ENCODE peak calls at places on chromosomes 2 and 18, in four cellular contexts. Q, C, R and P are unnamed samples.
A peak's percentile ranks its signal among the peaks of the same experiment; 100 is the strongest.

GRCh38 chr2:100260712-100261620 is 61.3 kb downstream of the LONRF2 start:
- DNase-seq in Q (peak; percentile 85), C (peak; percentile 36), R (peak; percentile 56), P (peak; percentile 81)

GRCh38 chr2:127506502-127506901 is 19.8 kb downstream of the IWS1 start:
- DNase-seq in C (no peak), R (no peak), Q (no peak), P (no peak)

GRCh38 chr2:1591978-1592907 is 152.1 kb downstream of the PXDN start:
- DNase-seq in R (no peak), C (peak; percentile 41), Q (peak; percentile 77), P (peak; percentile 13)

GRCh38 chr2:177721815-177722552 is 329.4 kb downstream of the AGPS start:
- DNase-seq in R (no peak), C (no peak), Q (no peak), P (no peak)

GRCh38 chr2:128280901-128281321 is 37.8 kb downstream of the HS6ST1 start:
- DNase-seq in C (no peak), R (no peak), Q (no peak), P (no peak)

GRCh38 chr2:151032741-151033152 is 228.9 kb downstream of the RBM43 start:
- DNase-seq in C (no peak), R (no peak), Q (peak; percentile 100), P (no peak)

GRCh38 chr2:53970095-53970897 is 497 bp downstream of the PSME4 start:
- DNase-seq in Q (peak; percentile 37), C (no peak), R (peak; percentile 43), P (peak; percentile 45)

GRCh38 chr2:169819106-169819505 is 5.6 kb downstream of the METTL5 start:
- DNase-seq in C (no peak), R (no peak), Q (peak; percentile 55), P (no peak)

GRCh38 chr18:42706618-42707017 is 408.9 kb downstream of the RIT2 start:
- DNase-seq in C (no peak), R (no peak), Q (no peak), P (no peak)

GRCh38 chr18:37261246-37261927 is 304.2 kb downstream of the CELF4 start:
- DNase-seq in Q (no peak), C (no peak), R (no peak), P (no peak)

GRCh38 chr18:8319798-8320477 is 289.3 kb upstream of the RAB12 start:
- DNase-seq in R (no peak), Q (peak; percentile 78), C (no peak), P (no peak)

GRCh38 chr2:98577313-98577712 is 31.0 kb downstream of the COA5 start:
- DNase-seq in R (no peak), Q (no peak), C (no peak), P (no peak)

GRCh38 chr2:160581448-160581847 is 87.8 kb upstream of the RBMS1 start:
- DNase-seq in R (no peak), C (no peak), Q (no peak), P (no peak)

GRCh38 chr2:19649107-19649506 is 252.7 kb downstream of the TTC32 start:
- DNase-seq in Q (peak; percentile 38), R (no peak), C (no peak), P (no peak)

GRCh38 chr18:24006731-24007308 is 7.7 kb upstream of the TTC39C start:
- DNase-seq in R (no peak), Q (peak; percentile 73), C (no peak), P (no peak)

GRCh38 chr18:7871560-7872456 is 304.7 kb downstream of the PTPRM start:
- DNase-seq in C (no peak), R (peak; percentile 49), Q (peak; percentile 17), P (no peak)

GRCh38 chr2:44233450-44234128 is 41.7 kb upstream of the SLC3A1 start:
- DNase-seq in R (no peak), Q (peak; percentile 85), C (no peak), P (no peak)

GRCh38 chr2:201255468-201255867 is 4.9 kb upstream of the CASP8 start:
- DNase-seq in C (no peak), Q (no peak), R (no peak), P (no peak)

GRCh38 chr2:118169359-118170005 is 81.2 kb downstream of the INSIG2 start:
- DNase-seq in C (no peak), Q (no peak), R (peak; percentile 51), P (no peak)

GRCh38 chr2:217995741-217996141 is 7.1 kb downstream of the TNS1 start:
- DNase-seq in C (no peak), R (peak; percentile 21), Q (no peak), P (no peak)

GRCh38 chr2:144115892-144116291 is 404.0 kb downstream of the ZEB2 start:
- DNase-seq in Q (peak; percentile 69), C (no peak), R (no peak), P (no peak)

GRCh38 chr18:3061581-3062416 is 48.9 kb upstream of the LPIN2 start:
- DNase-seq in C (no peak), R (no peak), Q (peak; percentile 25), P (no peak)

GRCh38 chr2:158681816-158682215 is 113.3 kb upstream of the DAPL1 start:
- DNase-seq in R (no peak), Q (no peak), C (no peak), P (no peak)

GRCh38 chr18:48035556-48035860 is 105.0 kb upstream of the SMAD2 start:
- DNase-seq in Q (no peak), C (no peak), R (no peak), P (no peak)

GRCh38 chr2:161138429-161138828 is 21.8 kb upstream of the TANK start:
- DNase-seq in Q (no peak), C (no peak), R (no peak), P (peak; percentile 35)

GRCh38 chr2:234425923-234426603 is 70.8 kb downstream of the ARL4C start:
- DNase-seq in Q (no peak), C (no peak), R (peak; percentile 83), P (peak; percentile 97)

GRCh38 chr2:144048631-144049060 is 471.3 kb downstream of the ZEB2 start:
- DNase-seq in R (no peak), Q (no peak), C (no peak), P (no peak)

GRCh38 chr18:68362907-68363306 is 352.0 kb downstream of the TMX3 start:
- DNase-seq in C (no peak), R (no peak), Q (no peak), P (no peak)

GRCh38 chr18:70411886-70412443 is 123.1 kb downstream of the SOCS6 start:
- DNase-seq in Q (peak; percentile 47), C (no peak), R (no peak), P (no peak)

GRCh38 chr2:202084265-202084664 is 11.2 kb downstream of the KIAA2012 start:
- DNase-seq in C (no peak), R (no peak), Q (peak; percentile 15), P (no peak)

GRCh38 chr2:72963423-72964145 is 46.3 kb downstream of the EMX1 start:
- DNase-seq in C (no peak), Q (no peak), R (no peak), P (no peak)
- H3K4me2 ChIP-seq in C (no peak overlapping the region), Q (no peak overlapping the region), R (no peak overlapping the region), P (no peak overlapping the region)

DNA sequence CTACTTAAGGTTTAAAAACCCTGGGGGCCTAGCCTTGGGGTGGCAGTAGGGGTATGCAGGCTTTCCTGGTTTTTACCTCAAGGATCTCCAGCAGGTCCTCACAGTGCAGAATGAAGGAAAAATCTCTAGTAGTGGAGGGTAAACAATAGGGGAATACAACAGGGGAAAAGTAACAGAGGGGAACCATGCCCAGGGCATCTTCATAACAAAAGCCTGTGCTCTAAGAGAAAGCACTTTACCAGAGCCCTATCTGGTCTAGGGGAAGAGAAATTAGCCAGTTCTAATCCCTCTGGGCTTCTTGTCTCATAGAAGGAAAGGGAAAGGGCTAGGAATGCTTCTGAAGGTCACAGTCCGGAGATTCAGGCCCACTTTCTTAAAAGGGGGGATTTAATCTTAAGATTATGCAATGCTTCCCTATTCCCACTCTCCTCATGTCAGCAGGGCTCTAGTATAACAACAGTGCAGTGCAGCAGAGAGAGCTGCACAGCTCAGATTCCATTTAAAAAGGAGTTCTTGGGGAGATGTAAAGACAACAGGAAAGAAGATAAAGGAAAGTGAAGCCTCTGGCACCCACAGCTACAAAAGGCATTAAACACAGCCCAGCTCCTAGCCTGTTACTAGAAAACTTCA is 149.0 kb upstream of the CYP1B1 start:
- DNase-seq in R (no peak), Q (no peak), C (no peak), P (no peak)
- H3K27ac ChIP-seq in R (no peak overlapping the region), Q (no peak overlapping the region), C (no peak overlapping the region), P (no peak overlapping the region)

GRCh38 chr2:47063159-47063930 is 91.8 kb downstream of the STPG4 start:
- DNase-seq in Q (no peak), C (no peak), R (no peak), P (no peak)
- H3K4me2 ChIP-seq in Q (no peak overlapping the region), C (no peak overlapping the region), R (no peak overlapping the region), P (no peak overlapping the region)

GRCh38 chr2:241036397-241036963 is 38.1 kb downstream of the SNED1 start:
- DNase-seq in R (peak; percentile 88), C (no peak), Q (no peak), P (no peak)
- H3K27ac ChIP-seq in R (no peak overlapping the region), C (no peak overlapping the region), Q (no peak overlapping the region), P (no peak overlapping the region)

DNA sequence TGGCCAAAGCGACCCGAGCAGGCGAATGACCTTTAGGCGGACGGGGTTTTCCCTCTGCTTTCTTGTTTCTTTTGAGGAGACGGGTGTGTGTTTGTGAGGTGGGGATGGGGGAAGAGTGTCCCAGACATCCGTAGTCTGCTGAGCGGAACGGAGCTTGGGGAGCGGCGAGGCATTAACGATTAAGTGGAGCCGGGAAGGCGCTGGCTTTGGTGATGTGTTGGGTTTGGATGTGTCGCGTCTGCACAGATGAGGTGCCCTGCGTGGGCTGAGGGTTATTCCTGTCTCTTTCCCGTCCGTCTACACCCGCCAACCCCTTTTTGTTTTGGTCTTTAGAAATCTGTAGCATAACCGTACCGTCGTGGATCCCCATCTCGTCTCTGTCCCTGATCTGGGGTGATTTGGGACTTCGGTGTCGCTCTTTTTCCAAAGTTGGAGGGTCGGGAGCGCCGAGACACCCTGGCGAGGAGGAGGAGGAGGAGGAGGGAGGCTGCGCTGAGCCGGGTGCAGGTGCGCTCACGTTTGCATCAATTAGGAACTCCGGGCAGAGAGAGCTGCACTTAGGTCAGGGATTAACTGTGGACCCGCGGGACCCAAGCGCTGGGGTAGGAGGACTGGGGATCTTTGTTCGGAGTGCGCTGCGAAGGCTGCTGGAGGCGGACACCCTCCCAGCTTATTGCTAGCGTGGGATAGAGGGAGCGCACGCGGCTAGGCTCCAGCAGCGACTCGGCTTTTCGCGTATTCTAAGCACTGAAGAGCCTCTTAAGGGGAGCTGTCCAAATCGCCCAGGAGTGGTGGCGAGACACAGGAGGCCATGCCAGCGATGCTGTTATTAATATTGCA is 720.2 kb downstream of the DPP10 start:
- DNase-seq in Q (no peak), R (no peak), C (no peak), P (no peak)
- H3K4me2 ChIP-seq in Q (no peak overlapping the region), R (no peak overlapping the region), C (no peak overlapping the region), P (no peak overlapping the region)

DNA sequence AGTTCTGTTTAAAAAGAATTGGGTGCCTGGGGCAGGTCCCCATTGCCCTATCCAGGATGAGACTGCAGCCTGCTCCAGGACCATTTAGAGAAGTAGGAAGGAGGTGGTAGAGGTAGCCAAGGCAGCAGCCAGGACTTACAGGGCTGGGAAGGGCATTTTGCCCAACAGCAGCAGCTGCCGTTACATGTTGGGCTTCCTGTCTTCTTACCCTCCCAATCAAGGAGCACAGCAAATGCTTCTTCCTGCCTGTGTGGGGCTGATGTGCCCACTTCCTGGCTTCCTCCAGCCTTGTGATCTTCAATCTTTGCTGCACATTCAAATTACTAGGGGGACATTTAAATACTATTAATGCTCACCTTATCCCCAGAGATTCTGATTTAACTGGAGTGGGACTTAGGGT is 112.0 kb downstream of the QPCT start:
- DNase-seq in Q (no peak), R (no peak), C (no peak), P (peak; percentile 51)
- H3K27ac ChIP-seq in Q (no peak overlapping the region), R (no peak overlapping the region), C (no peak overlapping the region), P (no peak overlapping the region)